ENCODE peak calls at places on chromosomes 13 and 19, in four cellular contexts. O is GM12865, I is AG04450, W is astrocyte. S is an unnamed sample.

GRCh38 chr19:55456347-55456746 is 5.1 kb downstream of the ISOC2 start:
- DNase-seq in O (no peak), I (no peak), W (no peak), S (no peak)

GRCh38 chr13:65868106-65868505 is 1362.0 kb downstream of the PCDH9 start:
- DNase-seq in O (no peak), I (no peak), W (no peak), S (no peak)

GRCh38 chr19:27635401-27635800 is 1577.5 kb downstream of the UQCRFS1 start:
- DNase-seq in O (no peak), I (no peak), W (no peak), S (no peak)

GRCh38 chr19:12801466-12802266 is at the start of the genes PRDX2 and THSD8:
- DNase-seq in O (peak), I (no peak), W (no peak), S (no peak)

GRCh38 chr19:5313307-5313706 is 27.3 kb downstream of the PTPRS start:
- DNase-seq in O (peak), I (no peak), W (no peak), S (no peak)

GRCh38 chr19:40674291-40674690 is 16.2 kb downstream of the NUMBL start:
- DNase-seq in O (no peak), I (no peak), W (no peak), S (no peak)

GRCh38 chr19:36436531-36436930 is 18.1 kb upstream of the ZFP82 start:
- DNase-seq in O (peak), I (no peak), W (no peak), S (no peak)

GRCh38 chr13:26460652-26461051 is 96.8 kb upstream of the WASF3 start:
- DNase-seq in O (no peak), I (no peak), W (no peak), S (peak)

GRCh38 chr19:40503300-40503699 is 36.5 kb downstream of the SPTBN4 start:
- DNase-seq in O (no peak), I (no peak), W (no peak), S (no peak)

GRCh38 chr19:30312582-30313352 is 59.4 kb upstream of the ZNF536 start:
- DNase-seq in O (no peak), I (no peak), W (no peak), S (no peak)

GRCh38 chr13:90899411-90899810 is 448.1 kb upstream of the MIR17HG start:
- DNase-seq in O (no peak), I (no peak), W (no peak), S (no peak)

GRCh38 chr19:16067205-16067938 is 8.9 kb upstream of the TPM4 start:
- DNase-seq in O (no peak), I (peak), W (peak), S (peak)

GRCh38 chr19:16070366-16070990 is 5.8 kb upstream of the TPM4 start:
- DNase-seq in O (peak), I (no peak), W (no peak), S (no peak)

GRCh38 chr19:16066611-16067104 is 9.6 kb upstream of the TPM4 start:
- DNase-seq in O (peak), I (no peak), W (peak), S (no peak)

GRCh38 chr19:16069813-16070365 is 6.4 kb upstream of the TPM4 start:
- DNase-seq in O (no peak), I (no peak), W (no peak), S (no peak)

GRCh38 chr19:16068696-16069259 is 7.5 kb upstream of the TPM4 start:
- DNase-seq in O (no peak), I (no peak), W (no peak), S (no peak)
- H3K4me3 ChIP-seq in O (no peak), I (peak), W (peak), S (peak)

GRCh38 chr19:56718231-56718630 is 46.7 kb upstream of the ZNF835 start:
- DNase-seq in O (no peak), I (no peak), W (no peak), S (no peak)

GRCh38 chr19:56707821-56708220 is 36.3 kb upstream of the ZNF835 start:
- DNase-seq in O (no peak), I (no peak), W (no peak), S (no peak)

GRCh38 chr19:56710437-56710836 is 38.9 kb upstream of the ZNF835 start:
- DNase-seq in O (no peak), I (no peak), W (no peak), S (no peak)

GRCh38 chr19:56712609-56713008 is 41.1 kb upstream of the ZNF835 start:
- DNase-seq in O (no peak), I (no peak), W (no peak), S (no peak)
- H3K4me3 ChIP-seq in O (no peak), I (no peak), W (no peak), S (no peak)

DNA sequence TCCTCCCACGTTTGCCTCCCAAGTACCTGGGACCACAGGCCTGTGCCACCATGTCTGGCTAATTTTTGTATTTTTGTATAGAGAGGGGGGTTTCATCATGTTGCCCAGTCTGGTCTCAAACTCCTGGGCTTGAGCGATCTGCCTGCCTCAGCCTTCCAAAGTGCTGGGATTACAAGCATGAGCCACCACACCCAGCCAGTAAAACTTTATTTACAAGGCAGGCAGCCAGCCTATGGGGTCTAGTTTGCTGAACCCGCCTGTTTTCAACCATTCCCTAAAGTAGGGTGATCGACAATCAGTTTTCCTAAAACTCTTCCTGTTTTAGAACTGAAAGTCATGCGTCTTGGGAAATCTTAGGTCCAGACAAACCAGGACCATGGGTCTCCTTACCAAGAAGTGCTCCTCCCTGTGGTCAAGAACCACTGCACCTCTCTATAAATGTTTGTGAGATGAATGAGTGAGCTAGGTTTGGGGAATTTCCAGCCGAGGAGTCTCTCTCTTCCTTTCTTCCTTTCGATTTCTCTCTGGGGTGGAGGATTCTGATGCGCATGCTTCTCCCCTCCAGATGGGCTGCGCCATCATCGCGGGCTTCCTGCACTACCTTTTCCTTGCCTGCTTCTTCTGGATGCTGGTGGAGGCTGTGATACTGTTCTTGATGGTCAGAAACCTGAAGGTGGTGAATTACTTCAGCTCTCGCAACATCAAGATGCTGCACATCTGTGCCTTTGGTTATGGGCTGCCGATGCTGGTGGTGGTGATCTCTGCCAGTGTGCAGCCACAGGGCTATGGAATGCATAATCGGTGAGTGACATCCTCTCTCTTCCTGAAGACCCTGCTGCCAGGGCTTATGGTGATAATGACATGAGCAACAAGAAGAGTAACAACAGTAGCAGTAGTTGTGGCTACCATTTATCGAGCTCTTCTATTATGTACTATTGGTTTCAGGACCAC is 38.7 kb downstream of the ADGRE1 start:
- DNase-seq in O (peak), I (no peak), W (no peak), S (no peak)
- H3K4me3 ChIP-seq in O (no peak), I (no peak), W (no peak), S (no peak)

GRCh38 chr19:2168619-2169424 is 5.1 kb downstream of the DOT1L start:
- DNase-seq in O (peak), I (peak), W (peak), S (peak)
- H3K4me3 ChIP-seq in O (peak), I (peak), W (peak), S (no peak)

GRCh38 chr19:39083983-39084731 is at the start of gene ACP7:
- DNase-seq in O (no peak), I (no peak), W (no peak), S (no peak)

GRCh38 chr19:39083599-39083982 is 577 bp upstream of the ACP7 start:
- DNase-seq in O (no peak), I (no peak), W (no peak), S (no peak)

GRCh38 chr19:39084732-39085080 is 538 bp downstream of the ACP7 start:
- DNase-seq in O (no peak), I (no peak), W (no peak), S (no peak)

GRCh38 chr19:39082167-39082566 is 2.0 kb upstream of the ACP7 start:
- DNase-seq in O (no peak), I (no peak), W (no peak), S (no peak)

GRCh38 chr19:39082745-39083598 is 1.2 kb upstream of the ACP7 start:
- DNase-seq in O (no peak), I (no peak), W (no peak), S (no peak)
- H3K4me3 ChIP-seq in O (no peak), I (no peak), W (no peak), S (peak)

GRCh38 chr19:23766951-23767350 is 8.3 kb upstream of the ZNF681 start:
- DNase-seq in O (no peak), I (no peak), W (no peak), S (no peak)
- H3K4me3 ChIP-seq in O (no peak), I (no peak), W (no peak), S (no peak)

GRCh38 chr13:71864981-71865857 is 1.8 kb downstream of the DACH1 start:
- DNase-seq in O (no peak), I (no peak), W (peak), S (no peak)
- H3K4me3 ChIP-seq in O (no peak), I (peak), W (peak), S (peak)

GRCh38 chr13:41463823-41464602 is 6.7 kb downstream of the RGCC start:
- DNase-seq in O (peak), I (no peak), W (no peak), S (no peak)
- H3K4me3 ChIP-seq in O (no peak), I (no peak), W (no peak), S (no peak)

S was measured in skeletal muscle cell.